ENCODE peak calls at places on chromosome 21, in nine cellular contexts. One of them, this sample, is unnamed.
A peak's percentile ranks its signal among the peaks of the same experiment; 100 is the strongest.

GRCh38 chr21:44350773-44351481 is 2.5 kb upstream of the TRPM2 start:
- DNase-seq in suprapubic skin: no peak
- DNase-seq in uterus: no peak
- DNase-seq in tibial nerve: no peak
- DNase-seq in transverse colon: no peak
- DNase-seq in IMR-90: no peak
- DNase-seq in HCT116: no peak
- DNase-seq in spleen: no peak
- DNase-seq in adrenal gland: no peak
- DNase-seq in this sample: no peak

GRCh38 chr21:34639250-34639649 is 24.3 kb upstream of the RCAN1 start:
- DNase-seq in suprapubic skin: no peak
- DNase-seq in uterus: no peak
- DNase-seq in tibial nerve: no peak
- DNase-seq in transverse colon: no peak
- DNase-seq in IMR-90: no peak
- DNase-seq in HCT116: no peak
- DNase-seq in spleen: no peak
- DNase-seq in adrenal gland: no peak
- DNase-seq in this sample: no peak

GRCh38 chr21:25501996-25502665 is 105.2 kb downstream of the MRPL39 start:
- DNase-seq in suprapubic skin: no peak
- DNase-seq in uterus: no peak
- DNase-seq in tibial nerve: no peak
- DNase-seq in transverse colon: no peak
- DNase-seq in IMR-90: no peak
- DNase-seq in HCT116: no peak
- DNase-seq in spleen: no peak
- DNase-seq in adrenal gland: peak; percentile 9
- DNase-seq in this sample: no peak

GRCh38 chr21:14319805-14320204 is 63.1 kb downstream of the HSPA13 start:
- DNase-seq in suprapubic skin: no peak
- DNase-seq in uterus: no peak
- DNase-seq in tibial nerve: no peak
- DNase-seq in transverse colon: no peak
- DNase-seq in IMR-90: no peak
- DNase-seq in HCT116: no peak
- DNase-seq in spleen: no peak
- DNase-seq in adrenal gland: no peak
- DNase-seq in this sample: no peak

GRCh38 chr21:33644383-33645074 is 2.2 kb downstream of the ITSN1 start:
- DNase-seq in suprapubic skin: no peak
- DNase-seq in uterus: peak; percentile 39
- DNase-seq in tibial nerve: no peak
- DNase-seq in transverse colon: no peak
- DNase-seq in IMR-90: peak; percentile 66
- DNase-seq in HCT116: no peak
- DNase-seq in spleen: no peak
- DNase-seq in adrenal gland: peak; percentile 23
- DNase-seq in this sample: no peak

GRCh38 chr21:44930543-44930981 is 9.3 kb upstream of the SLX9 start:
- DNase-seq in suprapubic skin: no peak
- DNase-seq in uterus: no peak
- DNase-seq in tibial nerve: no peak
- DNase-seq in transverse colon: peak; percentile 39
- DNase-seq in IMR-90: no peak
- DNase-seq in HCT116: no peak
- DNase-seq in spleen: peak; percentile 93
- DNase-seq in adrenal gland: no peak
- DNase-seq in this sample: no peak

GRCh38 chr21:33850401-33850800 is 65.2 kb downstream of the ATP5PO start:
- DNase-seq in suprapubic skin: no peak
- DNase-seq in uterus: no peak
- DNase-seq in tibial nerve: no peak
- DNase-seq in transverse colon: no peak
- DNase-seq in IMR-90: no peak
- DNase-seq in HCT116: no peak
- DNase-seq in spleen: no peak
- DNase-seq in adrenal gland: no peak
- DNase-seq in this sample: no peak

GRCh38 chr21:29342394-29342957 is 43.8 kb downstream of the BACH1 start:
- DNase-seq in suprapubic skin: no peak
- DNase-seq in uterus: peak; percentile 49
- DNase-seq in tibial nerve: peak; percentile 19
- DNase-seq in transverse colon: peak; percentile 24
- DNase-seq in IMR-90: peak; percentile 99
- DNase-seq in HCT116: no peak
- DNase-seq in spleen: no peak
- DNase-seq in adrenal gland: no peak
- DNase-seq in this sample: no peak

GRCh38 chr21:44394733-44395132 is 41.3 kb downstream of the TRPM2 start:
- DNase-seq in suprapubic skin: no peak
- DNase-seq in uterus: no peak
- DNase-seq in tibial nerve: no peak
- DNase-seq in transverse colon: no peak
- DNase-seq in IMR-90: no peak
- DNase-seq in HCT116: no peak
- DNase-seq in spleen: no peak
- DNase-seq in adrenal gland: no peak
- DNase-seq in this sample: no peak

GRCh38 chr21:37259426-37259825 is 7.7 kb downstream of the VPS26C start:
- DNase-seq in suprapubic skin: no peak
- DNase-seq in uterus: peak; percentile 31
- DNase-seq in tibial nerve: no peak
- DNase-seq in transverse colon: no peak
- DNase-seq in IMR-90: peak; percentile 8
- DNase-seq in HCT116: no peak
- DNase-seq in spleen: no peak
- DNase-seq in adrenal gland: no peak
- DNase-seq in this sample: no peak
- TF ChIP-seq POLR2A in suprapubic skin: no peak
- TF ChIP-seq POLR2A in uterus: no peak
- TF ChIP-seq POLR2A in tibial nerve: no peak
- TF ChIP-seq POLR2A in transverse colon: no peak
- TF ChIP-seq POLR2A in IMR-90: no peak
- TF ChIP-seq POLR2A in HCT116: no peak
- TF ChIP-seq POLR2A in spleen: no peak
- TF ChIP-seq POLR2A in adrenal gland: no peak
- TF ChIP-seq POLR2A in this sample: no peak

GRCh38 chr21:41365377-41366107 is 3.7 kb downstream of the MX2 start:
- DNase-seq in suprapubic skin: no peak
- DNase-seq in uterus: no peak
- DNase-seq in tibial nerve: no peak
- DNase-seq in transverse colon: no peak
- DNase-seq in IMR-90: no peak
- DNase-seq in HCT116: no peak
- DNase-seq in spleen: peak; percentile 68
- DNase-seq in adrenal gland: no peak
- DNase-seq in this sample: no peak

GRCh38 chr21:41367598-41368360 is 6.0 kb downstream of the MX2 start:
- DNase-seq in suprapubic skin: peak; percentile 45
- DNase-seq in uterus: no peak
- DNase-seq in tibial nerve: no peak
- DNase-seq in transverse colon: no peak
- DNase-seq in IMR-90: no peak
- DNase-seq in HCT116: no peak
- DNase-seq in spleen: peak; percentile 86
- DNase-seq in adrenal gland: no peak
- DNase-seq in this sample: peak; percentile 6

GRCh38 chr21:41364308-41364707 is 2.5 kb downstream of the MX2 start:
- DNase-seq in suprapubic skin: no peak
- DNase-seq in uterus: no peak
- DNase-seq in tibial nerve: no peak
- DNase-seq in transverse colon: no peak
- DNase-seq in IMR-90: no peak
- DNase-seq in HCT116: no peak
- DNase-seq in spleen: peak; percentile 76
- DNase-seq in adrenal gland: no peak
- DNase-seq in this sample: no peak

GRCh38 chr21:41368361-41369104 is 6.7 kb downstream of the MX2 start:
- DNase-seq in suprapubic skin: peak; percentile 61
- DNase-seq in uterus: no peak
- DNase-seq in tibial nerve: no peak
- DNase-seq in transverse colon: no peak
- DNase-seq in IMR-90: no peak
- DNase-seq in HCT116: no peak
- DNase-seq in spleen: peak; percentile 73
- DNase-seq in adrenal gland: no peak
- DNase-seq in this sample: no peak

DNA sequence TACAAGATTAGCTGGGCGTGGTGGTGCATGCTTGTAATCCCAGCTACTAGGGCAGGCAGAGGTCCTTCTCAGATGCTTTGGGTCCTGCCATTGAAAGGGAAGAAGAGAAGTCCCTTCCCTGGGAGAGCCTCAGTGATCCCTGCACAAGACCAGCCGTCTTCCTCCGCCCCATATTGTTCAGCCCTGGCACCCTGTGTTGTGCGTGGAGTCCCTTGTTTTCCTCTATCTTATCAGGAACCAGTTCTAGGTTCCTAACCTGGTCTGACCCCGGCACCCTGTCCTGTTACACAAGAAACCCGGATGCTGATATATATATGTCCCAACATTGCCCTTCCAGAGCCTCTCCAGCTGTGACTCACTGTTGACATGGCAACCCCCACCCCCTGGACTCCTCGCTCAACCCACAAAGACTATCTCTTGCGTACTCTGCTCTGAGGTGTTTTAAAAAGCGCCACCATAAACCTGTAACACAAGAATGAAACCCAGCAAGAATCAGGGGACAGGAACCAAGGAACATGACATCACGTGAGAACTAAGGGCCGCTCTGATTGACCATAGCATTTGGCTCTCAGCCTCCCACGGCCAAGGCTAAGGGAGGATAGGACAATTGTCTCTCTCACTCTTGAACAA is 4.8 kb downstream of the MX2 start:
- DNase-seq in suprapubic skin: no peak
- DNase-seq in uterus: no peak
- DNase-seq in tibial nerve: no peak
- DNase-seq in transverse colon: peak; percentile 74
- DNase-seq in IMR-90: peak; percentile 73
- DNase-seq in HCT116: no peak
- DNase-seq in spleen: peak; percentile 88
- DNase-seq in adrenal gland: no peak
- DNase-seq in this sample: no peak
- TF ChIP-seq POLR2A in suprapubic skin: no peak
- TF ChIP-seq POLR2A in uterus: no peak
- TF ChIP-seq POLR2A in tibial nerve: no peak
- TF ChIP-seq POLR2A in transverse colon: no peak
- TF ChIP-seq POLR2A in IMR-90: no peak
- TF ChIP-seq POLR2A in HCT116: no peak
- TF ChIP-seq POLR2A in spleen: no peak
- TF ChIP-seq POLR2A in adrenal gland: no peak
- TF ChIP-seq POLR2A in this sample: no peak

DNA sequence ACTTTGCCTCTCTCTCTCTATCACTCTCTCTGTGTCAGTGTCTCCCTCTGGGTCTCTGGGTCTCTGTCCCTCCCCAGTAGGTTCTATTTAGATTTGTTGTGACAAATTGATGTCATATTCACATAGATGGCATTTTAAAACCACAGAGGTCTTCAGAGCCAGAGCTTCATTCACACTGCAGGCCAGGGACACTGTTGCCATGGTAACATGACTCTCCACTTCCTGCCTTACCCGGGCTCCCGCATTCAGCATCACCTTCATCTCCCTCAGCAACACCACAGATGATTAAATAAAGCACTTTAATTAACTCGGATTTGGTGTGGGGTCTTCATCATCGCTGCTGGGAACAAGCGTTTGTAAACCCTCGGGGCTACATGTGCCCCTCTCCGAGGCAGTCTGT is 132.6 kb downstream of the ETS2 start:
- DNase-seq in suprapubic skin: no peak
- DNase-seq in uterus: no peak
- DNase-seq in tibial nerve: no peak
- DNase-seq in transverse colon: no peak
- DNase-seq in IMR-90: peak; percentile 49
- DNase-seq in HCT116: no peak
- DNase-seq in spleen: no peak
- DNase-seq in adrenal gland: no peak
- DNase-seq in this sample: no peak
- TF ChIP-seq POLR2A in suprapubic skin: no peak
- TF ChIP-seq POLR2A in uterus: no peak
- TF ChIP-seq POLR2A in tibial nerve: no peak
- TF ChIP-seq POLR2A in transverse colon: no peak
- TF ChIP-seq POLR2A in IMR-90: no peak
- TF ChIP-seq POLR2A in HCT116: no peak
- TF ChIP-seq POLR2A in spleen: no peak
- TF ChIP-seq POLR2A in adrenal gland: no peak
- TF ChIP-seq POLR2A in this sample: no peak

GRCh38 chr21:15455819-15456462 is 273.8 kb upstream of the USP25 start:
- DNase-seq in suprapubic skin: no peak
- DNase-seq in uterus: no peak
- DNase-seq in tibial nerve: no peak
- DNase-seq in transverse colon: peak; percentile 87
- DNase-seq in IMR-90: no peak
- DNase-seq in HCT116: no peak
- DNase-seq in spleen: peak; percentile 62
- DNase-seq in adrenal gland: no peak
- DNase-seq in this sample: no peak
- TF ChIP-seq POLR2A in suprapubic skin: no peak
- TF ChIP-seq POLR2A in uterus: no peak
- TF ChIP-seq POLR2A in tibial nerve: no peak
- TF ChIP-seq POLR2A in transverse colon: peak; percentile 24
- TF ChIP-seq POLR2A in IMR-90: no peak
- TF ChIP-seq POLR2A in HCT116: no peak
- TF ChIP-seq POLR2A in spleen: no peak
- TF ChIP-seq POLR2A in adrenal gland: no peak
- TF ChIP-seq POLR2A in this sample: no peak

DNA sequence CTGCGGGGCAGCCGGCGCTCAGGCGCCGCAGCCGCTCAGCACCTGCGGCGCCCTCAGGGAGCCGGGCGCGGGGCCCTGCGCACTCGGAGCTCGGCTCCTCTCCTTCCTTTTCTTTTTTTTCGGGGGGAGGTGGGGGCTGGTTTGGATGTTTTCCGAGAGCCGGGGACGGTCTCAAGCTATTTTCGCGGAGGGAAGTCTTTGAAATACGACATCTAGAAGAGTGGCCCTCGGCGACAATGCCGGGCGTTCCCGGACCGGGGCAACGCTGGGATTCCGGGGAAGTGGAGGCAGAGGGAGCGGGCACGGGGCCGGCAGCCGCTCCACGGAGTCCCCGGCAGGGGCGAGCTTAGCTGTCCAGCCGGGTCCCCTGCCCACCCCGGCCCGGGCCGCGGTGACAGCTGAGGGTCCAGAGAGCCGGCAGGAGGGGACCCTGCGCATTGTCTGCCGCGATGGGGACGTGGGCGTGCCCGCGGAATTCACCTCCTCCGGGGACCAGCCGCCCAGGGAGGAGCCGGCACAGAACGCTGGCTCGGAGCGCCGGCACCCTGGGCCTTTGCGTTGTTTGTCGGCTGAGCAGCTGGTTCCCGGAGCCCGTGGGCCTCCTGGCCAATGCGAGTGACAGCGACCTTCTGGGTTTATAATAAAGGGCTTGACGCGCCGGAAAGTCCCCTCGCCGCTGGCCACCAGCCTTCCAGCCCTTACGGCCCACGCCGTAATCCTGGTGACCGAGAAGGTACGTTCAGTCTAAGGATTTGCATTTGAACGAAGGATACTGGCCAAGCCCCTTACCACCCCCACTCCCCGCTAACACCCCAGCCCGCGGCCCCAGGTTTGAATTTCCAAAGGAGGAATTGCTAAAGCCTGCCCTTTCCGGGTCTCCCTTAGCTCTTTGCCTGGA is 582 bp downstream of the SLC37A1 start:
- DNase-seq in suprapubic skin: peak; percentile 77
- DNase-seq in uterus: peak; percentile 36
- DNase-seq in tibial nerve: no peak
- DNase-seq in transverse colon: peak; percentile 74
- DNase-seq in IMR-90: no peak
- DNase-seq in HCT116: no peak
- DNase-seq in spleen: peak; percentile 91
- DNase-seq in adrenal gland: peak; percentile 66
- DNase-seq in this sample: no peak
- TF ChIP-seq POLR2A in suprapubic skin: peak; percentile 36
- TF ChIP-seq POLR2A in uterus: no peak
- TF ChIP-seq POLR2A in tibial nerve: no peak
- TF ChIP-seq POLR2A in transverse colon: peak; percentile 82
- TF ChIP-seq POLR2A in IMR-90: no peak
- TF ChIP-seq POLR2A in HCT116: no peak
- TF ChIP-seq POLR2A in spleen: no peak
- TF ChIP-seq POLR2A in adrenal gland: peak; percentile 72
- TF ChIP-seq POLR2A in this sample: no peak

This sample was measured in esophagus squamous epithelium.